ENCODE peak calls at places on chromosome 17, in four cellular contexts. One of them, this sample, is unnamed. For H3K4me1, the result is how much of the 10 kb centered on the place peaks cover.

GRCh38 chr17:3046753-3047152 is 16.7 kb downstream of the OR1D5 start:
- DNase-seq in uterus: no peak
- DNase-seq in fibroblast of lung: no peak
- DNase-seq in aorta: no peak
- DNase-seq in this sample: no peak

GRCh38 chr17:80569936-80570335 is 25.3 kb downstream of the RPTOR start:
- DNase-seq in uterus: no peak
- DNase-seq in fibroblast of lung: no peak
- DNase-seq in aorta: no peak
- DNase-seq in this sample: no peak

GRCh38 chr17:67258836-67259468 is 14.0 kb upstream of the HELZ start:
- DNase-seq in uterus: no peak
- DNase-seq in fibroblast of lung: no peak
- DNase-seq in aorta: no peak
- DNase-seq in this sample: no peak

GRCh38 chr17:1830288-1830687 is 483 bp downstream of the RPA1 start:
- DNase-seq in uterus: no peak
- DNase-seq in fibroblast of lung: peak
- DNase-seq in aorta: no peak
- DNase-seq in this sample: no peak

GRCh38 chr17:48752399-48753288 is 24.1 kb upstream of the HOXB13 start:
- DNase-seq in uterus: no peak
- DNase-seq in fibroblast of lung: no peak
- DNase-seq in aorta: no peak
- DNase-seq in this sample: no peak

GRCh38 chr17:27418366-27418615 is 38.0 kb upstream of the KSR1 start:
- DNase-seq in uterus: no peak
- DNase-seq in fibroblast of lung: no peak
- DNase-seq in aorta: no peak
- DNase-seq in this sample: no peak

GRCh38 chr17:76337413-76337777 is 16.3 kb downstream of the PRPSAP1 start:
- DNase-seq in uterus: no peak
- DNase-seq in fibroblast of lung: peak
- DNase-seq in aorta: no peak
- DNase-seq in this sample: no peak

GRCh38 chr17:75783069-75783783 is 1.4 kb upstream of the UNK start:
- DNase-seq in uterus: no peak
- DNase-seq in fibroblast of lung: peak
- DNase-seq in aorta: no peak
- DNase-seq in this sample: peak

GRCh38 chr17:55743103-55743679 is 7.7 kb upstream of the PCTP start:
- DNase-seq in uterus: no peak
- DNase-seq in fibroblast of lung: peak
- DNase-seq in aorta: no peak
- DNase-seq in this sample: no peak

GRCh38 chr17:45019177-45019711 is 32.2 kb downstream of the DCAKD start:
- DNase-seq in uterus: peak
- DNase-seq in fibroblast of lung: peak
- DNase-seq in aorta: peak
- DNase-seq in this sample: peak

GRCh38 chr17:73304971-73305786 is 6.6 kb downstream of the CDC42EP4 start:
- DNase-seq in uterus: peak
- DNase-seq in fibroblast of lung: peak
- DNase-seq in aorta: peak
- DNase-seq in this sample: peak

GRCh38 chr17:49646391-49647255 is 31.3 kb downstream of the SPOP start:
- DNase-seq in uterus: peak
- DNase-seq in fibroblast of lung: peak
- DNase-seq in aorta: no peak
- DNase-seq in this sample: peak

GRCh38 chr17:40035162-40035559 is 19.0 kb downstream of the MED24 start:
- DNase-seq in uterus: no peak
- DNase-seq in fibroblast of lung: peak
- DNase-seq in aorta: no peak
- DNase-seq in this sample: peak

GRCh38 chr17:39027037-39027436 is 59.8 kb upstream of the FBXO47 start:
- DNase-seq in uterus: peak
- DNase-seq in fibroblast of lung: peak
- DNase-seq in aorta: peak
- DNase-seq in this sample: peak

GRCh38 chr17:75842963-75843576 is 1.1 kb downstream of the UNC13D start:
- DNase-seq in uterus: no peak
- DNase-seq in fibroblast of lung: no peak
- DNase-seq in aorta: no peak
- DNase-seq in this sample: no peak

GRCh38 chr17:45257115-45257514 is 4.8 kb downstream of the SPATA32 start:
- DNase-seq in uterus: no peak
- DNase-seq in fibroblast of lung: no peak
- DNase-seq in aorta: no peak
- DNase-seq in this sample: no peak

GRCh38 chr17:38627957-38628356 is 22.2 kb upstream of the SRCIN1 start:
- DNase-seq in uterus: no peak
- DNase-seq in fibroblast of lung: no peak
- DNase-seq in aorta: peak
- DNase-seq in this sample: no peak

GRCh38 chr17:38733315-38734234 is 3.4 kb downstream of the CISD3 start:
- DNase-seq in uterus: no peak
- DNase-seq in fibroblast of lung: no peak
- DNase-seq in aorta: no peak
- DNase-seq in this sample: no peak

GRCh38 chr17:12979826-12980500 is 37.9 kb downstream of the ELAC2 start:
- DNase-seq in uterus: no peak
- DNase-seq in fibroblast of lung: peak
- DNase-seq in aorta: peak
- DNase-seq in this sample: no peak

GRCh38 chr17:77140878-77141767 is at the start of gene SEC14L1:
- DNase-seq in uterus: peak
- DNase-seq in fibroblast of lung: peak
- DNase-seq in aorta: peak
- DNase-seq in this sample: peak

GRCh38 chr17:55576237-55576998 is 65.2 kb upstream of the SMIM36 start:
- DNase-seq in uterus: peak
- DNase-seq in fibroblast of lung: peak
- DNase-seq in aorta: peak
- DNase-seq in this sample: peak

GRCh38 chr17:76597156-76598003 is 11.7 kb upstream of the ST6GALNAC2 start:
- DNase-seq in uterus: no peak
- DNase-seq in fibroblast of lung: no peak
- DNase-seq in aorta: peak
- DNase-seq in this sample: no peak

GRCh38 chr17:71302721-71303549 is 817.9 kb upstream of the SOX9 start:
- DNase-seq in uterus: no peak
- DNase-seq in fibroblast of lung: no peak
- DNase-seq in aorta: no peak
- DNase-seq in this sample: no peak

GRCh38 chr17:59366773-59367656 is 35.6 kb downstream of the YPEL2 start:
- DNase-seq in uterus: peak
- DNase-seq in fibroblast of lung: peak
- DNase-seq in aorta: no peak
- DNase-seq in this sample: peak

GRCh38 chr17:39852239-39852638 is 11.9 kb downstream of the IKZF3 start:
- DNase-seq in uterus: no peak
- DNase-seq in fibroblast of lung: peak
- DNase-seq in aorta: no peak
- DNase-seq in this sample: no peak

GRCh38 chr17:2181206-2181983 is 122.2 kb downstream of the SMG6 start:
- DNase-seq in uterus: peak
- DNase-seq in fibroblast of lung: peak
- DNase-seq in aorta: peak
- DNase-seq in this sample: peak

GRCh38 chr17:45643591-45643990 is 140.5 kb upstream of the CRHR1 start:
- DNase-seq in uterus: no peak
- DNase-seq in fibroblast of lung: no peak
- DNase-seq in aorta: peak
- DNase-seq in this sample: no peak

GRCh38 chr17:44916781-44917241 is 1.5 kb upstream of the GFAP start:
- DNase-seq in uterus: peak
- DNase-seq in fibroblast of lung: peak
- DNase-seq in aorta: peak
- DNase-seq in this sample: peak

GRCh38 chr17:2179615-2180295 is 123.8 kb downstream of the SMG6 start:
- DNase-seq in uterus: peak
- DNase-seq in fibroblast of lung: peak
- DNase-seq in aorta: peak
- DNase-seq in this sample: peak

GRCh38 chr17:82241926-82242697 is 13.3 kb downstream of the SLC16A3 start:
- DNase-seq in uterus: peak
- DNase-seq in fibroblast of lung: peak
- DNase-seq in aorta: peak
- DNase-seq in this sample: no peak

GRCh38 chr17:60269417-60269816 is 119.6 kb downstream of the CA4 start:
- DNase-seq in uterus: no peak
- DNase-seq in fibroblast of lung: no peak
- DNase-seq in aorta: no peak
- DNase-seq in this sample: no peak

GRCh38 chr17:21288581-21289017 is 4.1 kb downstream of the MAP2K3 start:
- DNase-seq in uterus: no peak
- DNase-seq in fibroblast of lung: no peak
- DNase-seq in aorta: no peak
- DNase-seq in this sample: no peak

GRCh38 chr17:77096570-77097214 is 44.1 kb upstream of the SEC14L1 start:
- DNase-seq in uterus: peak
- DNase-seq in fibroblast of lung: peak
- DNase-seq in aorta: no peak
- DNase-seq in this sample: peak

DNA sequence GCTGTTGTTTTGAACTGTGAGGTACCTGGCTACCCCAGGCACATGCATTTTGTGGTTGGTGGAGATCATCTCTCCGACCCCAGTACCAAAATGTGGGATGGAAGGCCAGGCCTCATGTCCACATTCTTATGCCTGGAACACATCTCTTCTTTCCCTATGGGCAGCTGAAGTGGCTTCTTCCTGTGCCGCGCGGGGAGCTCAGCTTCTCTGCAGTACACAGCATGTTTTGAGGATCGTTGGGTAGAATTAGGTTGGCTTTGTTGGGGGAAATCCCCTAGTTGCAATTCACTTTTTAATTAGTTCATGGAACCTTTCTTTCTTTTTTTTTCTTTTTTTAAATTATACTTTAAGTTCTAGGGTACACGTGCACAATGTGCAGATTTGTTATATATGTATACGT is 242.1 kb downstream of the MSI2 start:
- DNase-seq in uterus: no peak
- DNase-seq in fibroblast of lung: no peak
- DNase-seq in aorta: no peak
- DNase-seq in this sample: no peak
- H3K4me1 ChIP-seq in uterus: under half
- H3K4me1 ChIP-seq in fibroblast of lung: under half
- H3K4me1 ChIP-seq in aorta: under half
- H3K4me1 ChIP-seq in this sample: under half

GRCh38 chr17:34384271-34384670 is 21.2 kb upstream of the CCL1 start:
- DNase-seq in uterus: no peak
- DNase-seq in fibroblast of lung: no peak
- DNase-seq in aorta: no peak
- DNase-seq in this sample: no peak

GRCh38 chr17:34386925-34387550 is 24.0 kb upstream of the CCL1 start:
- DNase-seq in uterus: no peak
- DNase-seq in fibroblast of lung: peak
- DNase-seq in aorta: no peak
- DNase-seq in this sample: no peak

GRCh38 chr17:34383225-34383615 is 20.2 kb upstream of the CCL1 start:
- DNase-seq in uterus: no peak
- DNase-seq in fibroblast of lung: no peak
- DNase-seq in aorta: no peak
- DNase-seq in this sample: no peak

GRCh38 chr17:34386343-34386924 is 23.4 kb upstream of the CCL1 start:
- DNase-seq in uterus: no peak
- DNase-seq in fibroblast of lung: no peak
- DNase-seq in aorta: no peak
- DNase-seq in this sample: no peak

DNA sequence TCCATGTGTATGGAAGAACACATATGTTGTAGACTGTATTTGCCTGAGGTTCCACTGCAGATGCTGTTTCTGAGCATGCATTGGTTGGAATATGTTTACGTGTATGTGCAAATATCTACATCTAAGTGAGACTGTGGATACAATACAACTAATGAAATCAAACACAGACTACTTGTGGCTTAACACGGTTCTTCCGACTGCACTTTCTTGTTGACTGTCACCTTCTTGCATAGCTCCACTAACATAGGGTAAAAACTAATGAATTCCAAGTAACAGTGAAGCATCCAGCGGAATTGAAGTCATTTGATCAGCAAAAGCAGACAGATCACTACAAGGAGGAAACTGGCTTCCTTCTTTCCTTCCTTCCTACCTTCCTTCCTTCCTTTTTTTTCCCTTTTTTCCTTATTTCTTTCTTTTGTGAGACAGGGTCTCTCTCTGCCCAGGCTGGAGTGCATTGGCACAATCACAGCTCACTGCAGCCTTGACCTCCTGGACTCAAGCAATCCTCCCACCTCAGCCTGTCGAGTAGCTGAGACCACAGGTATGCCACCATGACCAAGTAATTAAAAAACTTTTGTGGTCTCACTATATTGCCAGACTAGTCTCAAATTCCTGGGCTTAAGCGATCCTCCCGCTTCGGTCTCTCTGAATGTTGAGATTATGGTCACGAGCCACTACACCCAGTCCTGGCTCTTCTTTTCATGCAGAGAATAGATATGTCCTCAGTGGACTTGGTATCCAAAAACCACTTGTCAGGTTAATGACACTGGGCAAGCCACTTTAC is 22.0 kb upstream of the CCL1 start:
- DNase-seq in uterus: no peak
- DNase-seq in fibroblast of lung: no peak
- DNase-seq in aorta: no peak
- DNase-seq in this sample: no peak
- H3K4me1 ChIP-seq in uterus: under half
- H3K4me1 ChIP-seq in fibroblast of lung: under half
- H3K4me1 ChIP-seq in aorta: under half
- H3K4me1 ChIP-seq in this sample: under half

DNA sequence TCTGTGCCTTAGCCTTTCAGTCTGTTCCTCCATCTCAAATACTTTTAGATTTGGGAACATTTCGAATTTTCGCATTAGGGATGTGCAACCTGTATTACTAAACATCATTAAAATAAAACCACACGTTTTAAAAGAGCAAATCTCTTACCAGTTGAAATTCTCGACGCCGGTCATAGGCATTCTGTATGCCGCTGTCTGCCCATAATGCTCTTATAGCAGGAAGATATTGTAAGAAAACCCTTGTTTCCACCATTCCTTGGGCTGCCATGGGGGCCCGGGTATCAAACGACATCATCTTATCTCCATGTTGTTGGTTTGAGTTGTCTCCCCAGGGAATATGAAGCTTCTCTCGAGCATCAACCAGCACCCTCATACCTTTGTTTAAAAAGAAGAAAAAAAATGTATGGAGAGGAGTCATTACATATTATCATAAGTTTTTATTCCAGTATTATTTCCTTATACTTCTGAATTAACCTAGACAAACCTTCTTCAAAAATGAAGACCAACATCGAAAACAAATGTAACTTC is 3.1 kb downstream of the GNA13 start:
- DNase-seq in uterus: no peak
- DNase-seq in fibroblast of lung: no peak
- DNase-seq in aorta: no peak
- DNase-seq in this sample: no peak
- H3K4me1 ChIP-seq in uterus: under half
- H3K4me1 ChIP-seq in fibroblast of lung: under half
- H3K4me1 ChIP-seq in aorta: under half
- H3K4me1 ChIP-seq in this sample: under half

GRCh38 chr17:9541718-9542117 is 33.9 kb downstream of the STX8 start:
- DNase-seq in uterus: no peak
- DNase-seq in fibroblast of lung: no peak
- DNase-seq in aorta: no peak
- DNase-seq in this sample: no peak
- H3K4me1 ChIP-seq in uterus: under half
- H3K4me1 ChIP-seq in fibroblast of lung: under half
- H3K4me1 ChIP-seq in aorta: under half
- H3K4me1 ChIP-seq in this sample: under half